ENCODE peak calls at places on chromosomes 4 and X, in seven cellular contexts. One of them, this sample, is unnamed. For H3K27me3 and H3K9me3, the result is how much of the 10 kb centered on the place peaks cover.

GRCh38 chrX:139924696-139925094 is 8.2 kb downstream of the ATP11C start:
- DNase-seq in H1: no peak
- DNase-seq in prostate gland: no peak
- DNase-seq in tibial nerve: no peak
- DNase-seq in CD8-positive, alpha-beta memory T cell: no peak
- DNase-seq in neural progenitor cell: no peak
- DNase-seq in right cardiac atrium: no peak
- DNase-seq in this sample: no peak

GRCh38 chr4:69601065-69601464 is 38.4 kb downstream of the UGT2A2 start:
- DNase-seq in prostate gland: no peak
- DNase-seq in right cardiac atrium: no peak
- DNase-seq in CD8-positive, alpha-beta memory T cell: no peak
- DNase-seq in H1: no peak
- DNase-seq in tibial nerve: no peak
- DNase-seq in neural progenitor cell: no peak
- DNase-seq in this sample: no peak

GRCh38 chr4:95255396-95256107 is 293.2 kb downstream of the UNC5C start:
- DNase-seq in H1: no peak
- DNase-seq in prostate gland: no peak
- DNase-seq in right cardiac atrium: no peak
- DNase-seq in neural progenitor cell: no peak
- DNase-seq in tibial nerve: peak
- DNase-seq in CD8-positive, alpha-beta memory T cell: no peak
- DNase-seq in this sample: no peak

GRCh38 chrX:154004315-154004714 is 15.4 kb downstream of the IRAK1 start:
- DNase-seq in tibial nerve: no peak
- DNase-seq in CD8-positive, alpha-beta memory T cell: no peak
- DNase-seq in neural progenitor cell: no peak
- DNase-seq in H1: no peak
- DNase-seq in prostate gland: no peak
- DNase-seq in right cardiac atrium: no peak
- DNase-seq in this sample: no peak

GRCh38 chr4:5030927-5031326 is 11.7 kb upstream of the CYTL1 start:
- DNase-seq in CD8-positive, alpha-beta memory T cell: no peak
- DNase-seq in H1: no peak
- DNase-seq in right cardiac atrium: no peak
- DNase-seq in prostate gland: no peak
- DNase-seq in tibial nerve: no peak
- DNase-seq in neural progenitor cell: no peak
- DNase-seq in this sample: no peak

GRCh38 chrX:63656871-63657580 is 128.0 kb downstream of the ARHGEF9 start:
- DNase-seq in neural progenitor cell: no peak
- DNase-seq in prostate gland: no peak
- DNase-seq in CD8-positive, alpha-beta memory T cell: no peak
- DNase-seq in tibial nerve: no peak
- DNase-seq in right cardiac atrium: no peak
- DNase-seq in H1: no peak
- DNase-seq in this sample: peak

GRCh38 chr4:122584517-122584916 is 36.3 kb downstream of the IL21 start:
- DNase-seq in neural progenitor cell: no peak
- DNase-seq in tibial nerve: no peak
- DNase-seq in prostate gland: no peak
- DNase-seq in right cardiac atrium: no peak
- DNase-seq in CD8-positive, alpha-beta memory T cell: no peak
- DNase-seq in H1: no peak
- DNase-seq in this sample: peak

GRCh38 chr4:45985038-45985437 is 138.8 kb downstream of the GABRG1 start:
- DNase-seq in prostate gland: no peak
- DNase-seq in tibial nerve: no peak
- DNase-seq in H1: no peak
- DNase-seq in CD8-positive, alpha-beta memory T cell: no peak
- DNase-seq in right cardiac atrium: no peak
- DNase-seq in neural progenitor cell: no peak
- DNase-seq in this sample: no peak

GRCh38 chrX:47539860-47540259 is 21.1 kb upstream of the ARAF start:
- DNase-seq in prostate gland: no peak
- DNase-seq in neural progenitor cell: no peak
- DNase-seq in tibial nerve: no peak
- DNase-seq in CD8-positive, alpha-beta memory T cell: no peak
- DNase-seq in H1: no peak
- DNase-seq in right cardiac atrium: no peak
- DNase-seq in this sample: no peak

GRCh38 chr4:106695846-106696245 is 327.3 kb upstream of the GIMD1 start:
- DNase-seq in H1: no peak
- DNase-seq in CD8-positive, alpha-beta memory T cell: no peak
- DNase-seq in tibial nerve: no peak
- DNase-seq in prostate gland: no peak
- DNase-seq in right cardiac atrium: no peak
- DNase-seq in neural progenitor cell: peak
- DNase-seq in this sample: no peak

GRCh38 chr4:110087116-110087708 is 111.2 kb downstream of the ELOVL6 start:
- DNase-seq in tibial nerve: no peak
- DNase-seq in prostate gland: no peak
- DNase-seq in CD8-positive, alpha-beta memory T cell: no peak
- DNase-seq in right cardiac atrium: no peak
- DNase-seq in neural progenitor cell: no peak
- DNase-seq in H1: no peak
- DNase-seq in this sample: peak

GRCh38 chrX:132435222-132435621 is 53.6 kb downstream of the MBNL3 start:
- DNase-seq in neural progenitor cell: no peak
- DNase-seq in H1: no peak
- DNase-seq in prostate gland: no peak
- DNase-seq in CD8-positive, alpha-beta memory T cell: no peak
- DNase-seq in tibial nerve: peak
- DNase-seq in right cardiac atrium: no peak
- DNase-seq in this sample: no peak

GRCh38 chr4:184868623-184869022 is 42.9 kb upstream of the ACSL1 start:
- DNase-seq in prostate gland: no peak
- DNase-seq in tibial nerve: no peak
- DNase-seq in neural progenitor cell: no peak
- DNase-seq in CD8-positive, alpha-beta memory T cell: no peak
- DNase-seq in right cardiac atrium: no peak
- DNase-seq in H1: no peak
- DNase-seq in this sample: no peak

GRCh38 chr4:55499495-55499894 is 47.2 kb downstream of the CLOCK start:
- DNase-seq in neural progenitor cell: peak
- DNase-seq in right cardiac atrium: no peak
- DNase-seq in prostate gland: no peak
- DNase-seq in H1: peak
- DNase-seq in CD8-positive, alpha-beta memory T cell: no peak
- DNase-seq in tibial nerve: no peak
- DNase-seq in this sample: no peak

GRCh38 chr4:4247711-4248035 is 350 bp downstream of the TMEM128 start:
- DNase-seq in right cardiac atrium: no peak
- DNase-seq in tibial nerve: no peak
- DNase-seq in neural progenitor cell: no peak
- DNase-seq in prostate gland: no peak
- DNase-seq in CD8-positive, alpha-beta memory T cell: no peak
- DNase-seq in H1: no peak
- DNase-seq in this sample: no peak

GRCh38 chr4:10196191-10196590 is 79.6 kb upstream of the WDR1 start:
- DNase-seq in H1: no peak
- DNase-seq in CD8-positive, alpha-beta memory T cell: no peak
- DNase-seq in right cardiac atrium: no peak
- DNase-seq in prostate gland: no peak
- DNase-seq in tibial nerve: no peak
- DNase-seq in neural progenitor cell: no peak
- DNase-seq in this sample: no peak

GRCh38 chr4:71187399-71188196 is 151.2 kb upstream of the SLC4A4 start:
- DNase-seq in prostate gland: peak
- DNase-seq in right cardiac atrium: peak
- DNase-seq in tibial nerve: no peak
- DNase-seq in CD8-positive, alpha-beta memory T cell: peak
- DNase-seq in H1: peak
- DNase-seq in neural progenitor cell: peak
- DNase-seq in this sample: no peak

GRCh38 chr4:153465922-153466636 is at the start of gene TMEM131L:
- DNase-seq in right cardiac atrium: peak
- DNase-seq in prostate gland: peak
- DNase-seq in tibial nerve: peak
- DNase-seq in H1: peak
- DNase-seq in CD8-positive, alpha-beta memory T cell: peak
- DNase-seq in neural progenitor cell: peak
- DNase-seq in this sample: peak

GRCh38 chr4:171880136-171880535 is 66.9 kb downstream of the GALNTL6 start:
- DNase-seq in tibial nerve: no peak
- DNase-seq in neural progenitor cell: peak
- DNase-seq in H1: no peak
- DNase-seq in prostate gland: no peak
- DNase-seq in right cardiac atrium: no peak
- DNase-seq in CD8-positive, alpha-beta memory T cell: no peak
- DNase-seq in this sample: peak

GRCh38 chr4:63563288-63564014 is 845.8 kb downstream of the TECRL start:
- DNase-seq in right cardiac atrium: no peak
- DNase-seq in neural progenitor cell: peak
- DNase-seq in H1: no peak
- DNase-seq in prostate gland: no peak
- DNase-seq in tibial nerve: no peak
- DNase-seq in CD8-positive, alpha-beta memory T cell: no peak
- DNase-seq in this sample: no peak

GRCh38 chrX:71910526-71911022 is at the start of gene NHSL2:
- DNase-seq in neural progenitor cell: peak
- DNase-seq in prostate gland: no peak
- DNase-seq in H1: peak
- DNase-seq in right cardiac atrium: peak
- DNase-seq in tibial nerve: no peak
- DNase-seq in CD8-positive, alpha-beta memory T cell: no peak
- DNase-seq in this sample: no peak

GRCh38 chrX:70577442-70577841 is 132.8 kb downstream of the DLG3 start:
- DNase-seq in CD8-positive, alpha-beta memory T cell: no peak
- DNase-seq in tibial nerve: no peak
- DNase-seq in H1: no peak
- DNase-seq in right cardiac atrium: no peak
- DNase-seq in prostate gland: no peak
- DNase-seq in neural progenitor cell: no peak
- DNase-seq in this sample: no peak

GRCh38 chrX:150688911-150689451 is 4.2 kb upstream of the MTMR1 start:
- DNase-seq in neural progenitor cell: no peak
- DNase-seq in right cardiac atrium: no peak
- DNase-seq in CD8-positive, alpha-beta memory T cell: no peak
- DNase-seq in prostate gland: no peak
- DNase-seq in tibial nerve: no peak
- DNase-seq in H1: no peak
- DNase-seq in this sample: peak

GRCh38 chr4:20474119-20474518 is 222.4 kb downstream of the SLIT2 start:
- DNase-seq in H1: no peak
- DNase-seq in right cardiac atrium: no peak
- DNase-seq in tibial nerve: no peak
- DNase-seq in neural progenitor cell: peak
- DNase-seq in CD8-positive, alpha-beta memory T cell: no peak
- DNase-seq in prostate gland: no peak
- DNase-seq in this sample: no peak

GRCh38 chrX:154477891-154478477 is 1.1 kb downstream of the LAGE3 start:
- DNase-seq in right cardiac atrium: peak
- DNase-seq in prostate gland: no peak
- DNase-seq in neural progenitor cell: no peak
- DNase-seq in tibial nerve: no peak
- DNase-seq in CD8-positive, alpha-beta memory T cell: no peak
- DNase-seq in H1: no peak
- DNase-seq in this sample: no peak

GRCh38 chr4:152100378-152101201 is 339.8 kb upstream of the GATB start:
- DNase-seq in CD8-positive, alpha-beta memory T cell: peak
- DNase-seq in neural progenitor cell: no peak
- DNase-seq in prostate gland: no peak
- DNase-seq in tibial nerve: no peak
- DNase-seq in right cardiac atrium: no peak
- DNase-seq in H1: peak
- DNase-seq in this sample: no peak

GRCh38 chr4:152103181-152103901 is 342.5 kb upstream of the GATB start:
- DNase-seq in right cardiac atrium: no peak
- DNase-seq in tibial nerve: no peak
- DNase-seq in neural progenitor cell: no peak
- DNase-seq in prostate gland: no peak
- DNase-seq in H1: no peak
- DNase-seq in CD8-positive, alpha-beta memory T cell: no peak
- DNase-seq in this sample: no peak

GRCh38 chr4:152099555-152099954 is 338.7 kb upstream of the GATB start:
- DNase-seq in tibial nerve: no peak
- DNase-seq in neural progenitor cell: no peak
- DNase-seq in H1: peak
- DNase-seq in right cardiac atrium: no peak
- DNase-seq in CD8-positive, alpha-beta memory T cell: no peak
- DNase-seq in prostate gland: no peak
- DNase-seq in this sample: no peak

GRCh38 chr4:152102184-152103000 is 341.6 kb upstream of the GATB start:
- DNase-seq in H1: no peak
- DNase-seq in neural progenitor cell: no peak
- DNase-seq in right cardiac atrium: no peak
- DNase-seq in tibial nerve: no peak
- DNase-seq in prostate gland: no peak
- DNase-seq in CD8-positive, alpha-beta memory T cell: no peak
- DNase-seq in this sample: no peak

GRCh38 chr4:152101546-152102183 is 340.9 kb upstream of the GATB start:
- DNase-seq in tibial nerve: no peak
- DNase-seq in right cardiac atrium: no peak
- DNase-seq in CD8-positive, alpha-beta memory T cell: no peak
- DNase-seq in prostate gland: no peak
- DNase-seq in neural progenitor cell: no peak
- DNase-seq in H1: no peak
- DNase-seq in this sample: peak
- H3K27me3 ChIP-seq in tibial nerve: under half
- H3K27me3 ChIP-seq in right cardiac atrium: under half
- H3K27me3 ChIP-seq in CD8-positive, alpha-beta memory T cell: under half
- H3K27me3 ChIP-seq in prostate gland: under half
- H3K27me3 ChIP-seq in neural progenitor cell: under half
- H3K27me3 ChIP-seq in H1: under half
- H3K27me3 ChIP-seq in this sample: under half

GRCh38 chr4:47891928-47892327 is 22.5 kb downstream of the NFXL1 start:
- DNase-seq in H1: no peak
- DNase-seq in prostate gland: no peak
- DNase-seq in tibial nerve: no peak
- DNase-seq in neural progenitor cell: no peak
- DNase-seq in CD8-positive, alpha-beta memory T cell: no peak
- DNase-seq in right cardiac atrium: no peak
- DNase-seq in this sample: no peak
- H3K9me3 ChIP-seq in H1: under half
- H3K9me3 ChIP-seq in prostate gland: under half
- H3K9me3 ChIP-seq in tibial nerve: under half
- H3K9me3 ChIP-seq in neural progenitor cell: under half
- H3K9me3 ChIP-seq in CD8-positive, alpha-beta memory T cell: under half
- H3K9me3 ChIP-seq in right cardiac atrium: under half
- H3K9me3 ChIP-seq in this sample: under half

DNA sequence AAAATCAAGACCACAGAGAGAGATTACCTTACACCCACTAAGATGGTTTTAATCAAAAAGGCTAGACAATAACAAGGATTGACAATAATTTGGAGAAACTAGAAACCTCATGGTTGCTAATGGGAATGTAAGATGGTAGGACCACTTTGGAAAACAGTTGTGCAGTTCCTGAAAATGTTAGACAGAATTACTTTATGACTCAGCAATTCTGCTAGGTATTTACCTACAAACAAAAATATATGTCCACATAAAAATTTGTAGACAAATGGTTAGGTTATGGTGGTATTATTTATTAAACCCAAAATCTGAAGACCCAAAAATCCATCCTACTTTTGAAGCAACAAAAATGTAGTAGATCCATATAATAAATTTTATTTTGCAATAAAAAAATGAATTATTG is 1027.0 kb upstream of the ADGRL3 start:
- DNase-seq in prostate gland: no peak
- DNase-seq in right cardiac atrium: no peak
- DNase-seq in CD8-positive, alpha-beta memory T cell: no peak
- DNase-seq in tibial nerve: no peak
- DNase-seq in neural progenitor cell: no peak
- DNase-seq in H1: no peak
- DNase-seq in this sample: no peak
- H3K4me3 ChIP-seq in prostate gland: no peak
- H3K4me3 ChIP-seq in right cardiac atrium: no peak
- H3K4me3 ChIP-seq in CD8-positive, alpha-beta memory T cell: no peak
- H3K4me3 ChIP-seq in tibial nerve: no peak
- H3K4me3 ChIP-seq in neural progenitor cell: no peak
- H3K4me3 ChIP-seq in H1: no peak
- H3K4me3 ChIP-seq in this sample: no peak

GRCh38 chr4:6520978-6521377 is 48.6 kb upstream of the PPP2R2C start:
- DNase-seq in H1: no peak
- DNase-seq in CD8-positive, alpha-beta memory T cell: no peak
- DNase-seq in right cardiac atrium: no peak
- DNase-seq in neural progenitor cell: no peak
- DNase-seq in tibial nerve: no peak
- DNase-seq in prostate gland: no peak
- DNase-seq in this sample: no peak
- H3K27me3 ChIP-seq in H1: under half
- H3K27me3 ChIP-seq in CD8-positive, alpha-beta memory T cell: under half
- H3K27me3 ChIP-seq in right cardiac atrium: under half
- H3K27me3 ChIP-seq in neural progenitor cell: under half
- H3K27me3 ChIP-seq in tibial nerve: under half
- H3K27me3 ChIP-seq in prostate gland: under half
- H3K27me3 ChIP-seq in this sample: under half